ENCODE peak calls at places on chromosome 3, in six cellular contexts. O, H, Y, E, S and P are unnamed samples.

GRCh38 chr3:192915306-192915705 is 2.4 kb downstream of the MB21D2 start:
- DNase-seq in O (no peak), H (peak; percentile 21), Y (peak; percentile 41), E (no peak), S (no peak), P (peak; percentile 93)

GRCh38 chr3:111547645-111548044 is 5.6 kb downstream of the CD96 start:
- DNase-seq in O (no peak), H (no peak), Y (no peak), E (peak; percentile 70), S (no peak), P (no peak)

GRCh38 chr3:139310474-139310933 is 33.3 kb upstream of the MRPS22 start:
- DNase-seq in O (peak; percentile 94), H (no peak), Y (no peak), E (no peak), S (no peak), P (no peak)

GRCh38 chr3:50245831-50246516 is 10.0 kb downstream of the GNAI2 start:
- DNase-seq in O (no peak), H (peak; percentile 95), Y (no peak), E (no peak), S (no peak), P (peak; percentile 77)

GRCh38 chr3:96182756-96183155 is 631.6 kb upstream of the EPHA6 start:
- DNase-seq in O (no peak), H (no peak), Y (no peak), E (no peak), S (no peak), P (no peak)

GRCh38 chr3:185646382-185647133 is 60.5 kb downstream of the SENP2 start:
- DNase-seq in O (no peak), H (no peak), Y (no peak), E (no peak), S (no peak), P (no peak)

GRCh38 chr3:194255252-194256039 is 95.7 kb downstream of the CPN2 start:
- DNase-seq in O (no peak), H (peak; percentile 71), Y (peak; percentile 71), E (peak; percentile 11), S (no peak), P (no peak)

GRCh38 chr3:17632401-17633100 is 109.9 kb downstream of the TBC1D5 start:
- DNase-seq in O (peak; percentile 31), H (no peak), Y (no peak), E (no peak), S (no peak), P (no peak)

GRCh38 chr3:12351145-12351544 is 62.3 kb downstream of the PPARG start:
- DNase-seq in O (no peak), H (no peak), Y (no peak), E (no peak), S (no peak), P (no peak)

GRCh38 chr3:191070201-191070600 is 128.8 kb upstream of the OSTN start:
- DNase-seq in O (no peak), H (no peak), Y (no peak), E (no peak), S (no peak), P (no peak)

GRCh38 chr3:63921741-63922482 is 9.7 kb upstream of the SCAANT1 start:
- DNase-seq in O (no peak), H (no peak), Y (no peak), E (peak; percentile 71), S (no peak), P (no peak)

GRCh38 chr3:13658681-13659080 is 109.8 kb downstream of the FBLN2 start:
- DNase-seq in O (no peak), H (no peak), Y (no peak), E (no peak), S (no peak), P (no peak)

GRCh38 chr3:67875338-67875737 is 220.9 kb upstream of the SUCLG2 start:
- DNase-seq in O (no peak), H (no peak), Y (peak; percentile 50), E (no peak), S (no peak), P (no peak)

GRCh38 chr3:9201895-9202294 is 47.6 kb downstream of the SRGAP3 start:
- DNase-seq in O (no peak), H (no peak), Y (no peak), E (no peak), S (no peak), P (no peak)

GRCh38 chr3:59843816-59844215 is 794.0 kb upstream of the CFAP20DC start:
- DNase-seq in O (no peak), H (no peak), Y (no peak), E (no peak), S (no peak), P (no peak)

GRCh38 chr3:190825389-190826016 is 37.0 kb downstream of the GMNC start:
- DNase-seq in O (no peak), H (no peak), Y (no peak), E (no peak), S (no peak), P (no peak)

GRCh38 chr3:123286308-123287023 is 84.7 kb downstream of the SEC22A start:
- DNase-seq in O (peak; percentile 31), H (peak; percentile 68), Y (peak; percentile 48), E (no peak), S (peak; percentile 34), P (peak; percentile 87)

GRCh38 chr3:146640955-146641867 is 36.1 kb upstream of the PLSCR5 start:
- DNase-seq in O (peak; percentile 42), H (peak; percentile 16), Y (peak; percentile 56), E (no peak), S (no peak), P (peak; percentile 21)

GRCh38 chr3:12196684-12197083 is 38.0 kb upstream of the TIMP4 start:
- DNase-seq in O (no peak), H (no peak), Y (no peak), E (no peak), S (no peak), P (no peak)

GRCh38 chr3:46717447-46718231 is at the start of gene PRSS50:
- DNase-seq in O (no peak), H (peak; percentile 68), Y (no peak), E (no peak), S (no peak), P (no peak)

GRCh38 chr3:169657351-169658124 is 6.0 kb downstream of the MECOM start:
- DNase-seq in O (no peak), H (no peak), Y (peak; percentile 5), E (no peak), S (no peak), P (peak; percentile 95)
- TF ChIP-seq JUND in O (no peak), H (no peak), Y (no peak), E (no peak), S (no peak), P (peak; percentile 23)

DNA sequence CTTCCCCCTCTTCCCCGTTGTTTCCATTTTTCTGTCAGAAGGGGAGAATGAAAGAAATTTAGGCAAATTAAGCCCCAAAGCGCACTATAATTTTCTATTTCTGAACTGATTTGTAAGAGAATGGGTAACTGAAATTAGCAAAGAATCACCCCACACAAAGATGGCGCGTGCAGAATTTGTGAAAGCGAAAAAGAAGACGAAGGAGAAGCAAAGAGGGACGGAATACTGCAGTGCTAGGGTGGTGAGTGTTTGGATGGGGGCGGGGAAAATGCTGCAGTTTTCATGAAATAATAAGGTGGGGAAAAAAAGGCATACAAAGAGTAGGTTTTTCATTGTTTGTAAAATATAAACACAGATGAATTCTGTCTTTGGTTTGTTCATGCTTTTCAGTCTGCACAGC is 4.6 kb upstream of the CTNNB1 start:
- DNase-seq in O (no peak), H (no peak), Y (no peak), E (no peak), S (no peak), P (no peak)
- TF ChIP-seq JUND in O (no peak), H (no peak), Y (no peak), E (no peak), S (no peak), P (no peak)

DNA sequence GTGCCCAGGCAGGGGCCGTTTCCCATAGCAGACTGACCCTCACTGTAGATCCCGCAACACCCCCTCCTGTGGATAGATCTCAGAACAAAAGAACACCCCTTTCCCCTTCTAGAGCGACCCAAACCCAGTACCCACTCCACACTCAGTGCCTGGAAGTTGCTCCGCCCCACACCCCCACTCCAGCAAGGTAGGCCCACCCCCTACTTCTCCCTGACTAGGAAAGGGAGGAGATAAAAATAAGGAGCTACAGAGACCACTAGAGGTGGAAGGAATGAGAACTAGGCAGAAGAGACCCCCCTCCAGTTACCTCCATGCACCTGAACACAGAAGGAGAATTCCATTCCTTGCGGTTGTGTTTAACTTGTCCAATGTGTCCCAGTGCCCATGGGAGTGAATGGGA is 30.2 kb upstream of the PARL start:
- DNase-seq in O (no peak), H (no peak), Y (no peak), E (no peak), S (no peak), P (no peak)
- TF ChIP-seq JUND in O (no peak), H (no peak), Y (no peak), E (no peak), S (no peak), P (no peak)

GRCh38 chr3:45592405-45592804 is 2.1 kb upstream of the LIMD1 start:
- DNase-seq in O (no peak), H (no peak), Y (no peak), E (no peak), S (no peak), P (no peak)
- TF ChIP-seq JUND in O (no peak), H (no peak), Y (no peak), E (no peak), S (no peak), P (no peak)

DNA sequence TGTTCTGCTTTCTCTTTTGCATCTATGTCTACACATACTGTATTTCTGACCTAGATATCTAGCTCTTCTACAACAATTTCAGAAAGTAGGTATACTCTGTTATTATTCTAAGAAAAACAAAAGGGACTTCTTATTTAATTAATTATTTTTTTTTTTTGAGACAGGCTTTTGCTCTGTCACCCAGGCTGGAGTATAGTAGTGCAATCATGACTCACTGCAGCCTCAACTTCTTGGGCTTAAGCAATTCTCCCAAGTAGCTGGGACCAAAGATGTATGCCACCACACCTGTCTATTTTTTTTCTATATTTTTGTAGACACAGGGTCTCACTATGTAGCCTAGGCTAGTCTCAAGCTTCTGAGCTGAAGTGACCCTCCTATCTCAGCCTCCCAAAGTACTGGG is 130.6 kb downstream of the MBNL1 start:
- DNase-seq in O (no peak), H (no peak), Y (no peak), E (no peak), S (no peak), P (no peak)
- TF ChIP-seq JUND in O (peak; percentile 21), H (no peak), Y (no peak), E (no peak), S (no peak), P (no peak)

GRCh38 chr3:28077566-28077965 is 163.9 kb upstream of the CMC1 start:
- DNase-seq in O (peak; percentile 12), H (no peak), Y (peak; percentile 25), E (no peak), S (peak; percentile 50), P (peak; percentile 12)

GRCh38 chr3:28080716-28081115 is 160.7 kb upstream of the CMC1 start:
- DNase-seq in O (no peak), H (no peak), Y (no peak), E (no peak), S (no peak), P (no peak)

DNA sequence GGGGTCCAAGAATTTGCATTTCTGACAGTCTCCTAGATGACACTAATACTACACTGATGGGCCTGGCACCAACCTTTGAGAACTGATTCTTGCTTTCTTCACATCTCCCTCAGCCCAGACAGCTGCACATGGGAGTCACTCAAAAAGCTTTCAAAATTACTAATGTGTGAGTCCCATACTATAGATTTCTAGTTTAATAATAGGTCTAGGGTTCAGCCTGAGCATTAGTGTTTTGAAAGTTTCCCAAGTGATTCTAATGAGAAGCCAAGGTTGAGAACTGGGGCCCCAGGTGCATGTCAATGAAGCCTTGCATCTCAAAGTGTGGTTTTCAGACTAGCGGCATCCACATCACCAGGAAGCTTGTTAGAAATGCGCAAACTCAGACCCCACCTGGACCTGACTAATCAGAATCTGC is 159.9 kb upstream of the CMC1 start:
- DNase-seq in O (no peak), H (no peak), Y (no peak), E (peak; percentile 21), S (peak; percentile 23), P (no peak)
- TF ChIP-seq JUND in O (no peak), H (no peak), Y (no peak), E (peak; percentile 45), S (no peak), P (no peak)